ENCODE peak calls at places on chromosomes 12 and 14, in ten cellular contexts. One of them, this sample, is unnamed.

GRCh38 chr12:132761032-132761910 is at the start of gene ANKLE2:
- DNase-seq in kidney glomerular epithelial cell: no peak
- DNase-seq in activated CD8-positive, alpha-beta memory T cell treated with anti-CD3 and anti-CD28 coated beads for 4 hours: peak
- DNase-seq in right atrium auricular region: no peak
- DNase-seq in NCI-H1105: no peak
- DNase-seq in activated CD4-positive, alpha-beta T cell treated with anti-CD3 and anti-CD28 coated beads for 4 hours: peak
- DNase-seq in mesenteric fat pad: no peak
- DNase-seq in central memory CD4-positive, alpha-beta T cell: peak
- DNase-seq in cardiac fibroblast: peak
- DNase-seq in Panc1: no peak
- DNase-seq in this sample: no peak

GRCh38 chr12:90188857-90189256 is 480.2 kb upstream of the ATP2B1 start:
- DNase-seq in kidney glomerular epithelial cell: no peak
- DNase-seq in activated CD8-positive, alpha-beta memory T cell treated with anti-CD3 and anti-CD28 coated beads for 4 hours: no peak
- DNase-seq in right atrium auricular region: no peak
- DNase-seq in NCI-H1105: no peak
- DNase-seq in activated CD4-positive, alpha-beta T cell treated with anti-CD3 and anti-CD28 coated beads for 4 hours: no peak
- DNase-seq in mesenteric fat pad: no peak
- DNase-seq in central memory CD4-positive, alpha-beta T cell: no peak
- DNase-seq in cardiac fibroblast: no peak
- DNase-seq in Panc1: no peak
- DNase-seq in this sample: no peak

GRCh38 chr12:43847427-43847826 is 11.5 kb downstream of the TMEM117 start:
- DNase-seq in kidney glomerular epithelial cell: peak
- DNase-seq in activated CD8-positive, alpha-beta memory T cell treated with anti-CD3 and anti-CD28 coated beads for 4 hours: no peak
- DNase-seq in right atrium auricular region: no peak
- DNase-seq in NCI-H1105: no peak
- DNase-seq in activated CD4-positive, alpha-beta T cell treated with anti-CD3 and anti-CD28 coated beads for 4 hours: no peak
- DNase-seq in mesenteric fat pad: no peak
- DNase-seq in central memory CD4-positive, alpha-beta T cell: no peak
- DNase-seq in cardiac fibroblast: peak
- DNase-seq in Panc1: no peak
- DNase-seq in this sample: no peak

GRCh38 chr12:95721320-95721719 is 69.2 kb downstream of the NTN4 start:
- DNase-seq in kidney glomerular epithelial cell: no peak
- DNase-seq in activated CD8-positive, alpha-beta memory T cell treated with anti-CD3 and anti-CD28 coated beads for 4 hours: no peak
- DNase-seq in right atrium auricular region: no peak
- DNase-seq in NCI-H1105: no peak
- DNase-seq in activated CD4-positive, alpha-beta T cell treated with anti-CD3 and anti-CD28 coated beads for 4 hours: no peak
- DNase-seq in mesenteric fat pad: no peak
- DNase-seq in central memory CD4-positive, alpha-beta T cell: no peak
- DNase-seq in cardiac fibroblast: no peak
- DNase-seq in Panc1: no peak
- DNase-seq in this sample: no peak

GRCh38 chr14:37482428-37482827 is 112.6 kb downstream of the FOXA1 start:
- DNase-seq in kidney glomerular epithelial cell: no peak
- DNase-seq in activated CD8-positive, alpha-beta memory T cell treated with anti-CD3 and anti-CD28 coated beads for 4 hours: no peak
- DNase-seq in right atrium auricular region: no peak
- DNase-seq in NCI-H1105: no peak
- DNase-seq in activated CD4-positive, alpha-beta T cell treated with anti-CD3 and anti-CD28 coated beads for 4 hours: no peak
- DNase-seq in mesenteric fat pad: no peak
- DNase-seq in central memory CD4-positive, alpha-beta T cell: no peak
- DNase-seq in cardiac fibroblast: no peak
- DNase-seq in Panc1: no peak
- DNase-seq in this sample: no peak

GRCh38 chr12:62995097-62995496 is 60.1 kb upstream of the PPM1H start:
- DNase-seq in kidney glomerular epithelial cell: no peak
- DNase-seq in activated CD8-positive, alpha-beta memory T cell treated with anti-CD3 and anti-CD28 coated beads for 4 hours: no peak
- DNase-seq in right atrium auricular region: no peak
- DNase-seq in NCI-H1105: no peak
- DNase-seq in activated CD4-positive, alpha-beta T cell treated with anti-CD3 and anti-CD28 coated beads for 4 hours: no peak
- DNase-seq in mesenteric fat pad: no peak
- DNase-seq in central memory CD4-positive, alpha-beta T cell: no peak
- DNase-seq in cardiac fibroblast: no peak
- DNase-seq in Panc1: no peak
- DNase-seq in this sample: no peak

GRCh38 chr14:73759183-73759713 is 45.1 kb upstream of the PNMA1 start:
- DNase-seq in kidney glomerular epithelial cell: no peak
- DNase-seq in activated CD8-positive, alpha-beta memory T cell treated with anti-CD3 and anti-CD28 coated beads for 4 hours: no peak
- DNase-seq in right atrium auricular region: peak
- DNase-seq in NCI-H1105: peak
- DNase-seq in activated CD4-positive, alpha-beta T cell treated with anti-CD3 and anti-CD28 coated beads for 4 hours: peak
- DNase-seq in mesenteric fat pad: no peak
- DNase-seq in central memory CD4-positive, alpha-beta T cell: peak
- DNase-seq in cardiac fibroblast: peak
- DNase-seq in Panc1: no peak
- DNase-seq in this sample: no peak

GRCh38 chr14:92340938-92341337 is 18.0 kb downstream of the SLC24A4 start:
- DNase-seq in kidney glomerular epithelial cell: no peak
- DNase-seq in activated CD8-positive, alpha-beta memory T cell treated with anti-CD3 and anti-CD28 coated beads for 4 hours: no peak
- DNase-seq in right atrium auricular region: no peak
- DNase-seq in NCI-H1105: no peak
- DNase-seq in activated CD4-positive, alpha-beta T cell treated with anti-CD3 and anti-CD28 coated beads for 4 hours: no peak
- DNase-seq in mesenteric fat pad: no peak
- DNase-seq in central memory CD4-positive, alpha-beta T cell: no peak
- DNase-seq in cardiac fibroblast: no peak
- DNase-seq in Panc1: no peak
- DNase-seq in this sample: no peak

GRCh38 chr12:65720136-65720535 is 104.1 kb upstream of the HMGA2 start:
- DNase-seq in kidney glomerular epithelial cell: peak
- DNase-seq in activated CD8-positive, alpha-beta memory T cell treated with anti-CD3 and anti-CD28 coated beads for 4 hours: no peak
- DNase-seq in right atrium auricular region: no peak
- DNase-seq in NCI-H1105: no peak
- DNase-seq in activated CD4-positive, alpha-beta T cell treated with anti-CD3 and anti-CD28 coated beads for 4 hours: no peak
- DNase-seq in mesenteric fat pad: no peak
- DNase-seq in central memory CD4-positive, alpha-beta T cell: no peak
- DNase-seq in cardiac fibroblast: peak
- DNase-seq in Panc1: no peak
- DNase-seq in this sample: no peak

GRCh38 chr14:74510955-74511354 is 17.4 kb downstream of the ISCA2 start:
- DNase-seq in kidney glomerular epithelial cell: no peak
- DNase-seq in activated CD8-positive, alpha-beta memory T cell treated with anti-CD3 and anti-CD28 coated beads for 4 hours: no peak
- DNase-seq in right atrium auricular region: no peak
- DNase-seq in NCI-H1105: no peak
- DNase-seq in activated CD4-positive, alpha-beta T cell treated with anti-CD3 and anti-CD28 coated beads for 4 hours: no peak
- DNase-seq in mesenteric fat pad: peak
- DNase-seq in central memory CD4-positive, alpha-beta T cell: no peak
- DNase-seq in cardiac fibroblast: peak
- DNase-seq in Panc1: no peak
- DNase-seq in this sample: no peak

GRCh38 chr12:89873745-89874144 is 165.1 kb upstream of the ATP2B1 start:
- DNase-seq in kidney glomerular epithelial cell: no peak
- DNase-seq in activated CD8-positive, alpha-beta memory T cell treated with anti-CD3 and anti-CD28 coated beads for 4 hours: no peak
- DNase-seq in right atrium auricular region: no peak
- DNase-seq in NCI-H1105: no peak
- DNase-seq in activated CD4-positive, alpha-beta T cell treated with anti-CD3 and anti-CD28 coated beads for 4 hours: no peak
- DNase-seq in mesenteric fat pad: no peak
- DNase-seq in central memory CD4-positive, alpha-beta T cell: no peak
- DNase-seq in cardiac fibroblast: peak
- DNase-seq in Panc1: no peak
- DNase-seq in this sample: no peak

GRCh38 chr14:104968153-104968527 is 10.0 kb downstream of the AHNAK2 start:
- DNase-seq in kidney glomerular epithelial cell: peak
- DNase-seq in activated CD8-positive, alpha-beta memory T cell treated with anti-CD3 and anti-CD28 coated beads for 4 hours: no peak
- DNase-seq in right atrium auricular region: peak
- DNase-seq in NCI-H1105: no peak
- DNase-seq in activated CD4-positive, alpha-beta T cell treated with anti-CD3 and anti-CD28 coated beads for 4 hours: no peak
- DNase-seq in mesenteric fat pad: no peak
- DNase-seq in central memory CD4-positive, alpha-beta T cell: no peak
- DNase-seq in cardiac fibroblast: peak
- DNase-seq in Panc1: no peak
- DNase-seq in this sample: no peak

GRCh38 chr12:122946690-122947271 is 19.5 kb downstream of the ABCB9 start:
- DNase-seq in kidney glomerular epithelial cell: peak
- DNase-seq in activated CD8-positive, alpha-beta memory T cell treated with anti-CD3 and anti-CD28 coated beads for 4 hours: peak
- DNase-seq in right atrium auricular region: peak
- DNase-seq in NCI-H1105: no peak
- DNase-seq in activated CD4-positive, alpha-beta T cell treated with anti-CD3 and anti-CD28 coated beads for 4 hours: peak
- DNase-seq in mesenteric fat pad: peak
- DNase-seq in central memory CD4-positive, alpha-beta T cell: peak
- DNase-seq in cardiac fibroblast: peak
- DNase-seq in Panc1: peak
- DNase-seq in this sample: peak

GRCh38 chr14:75489480-75489837 is 32.8 kb upstream of the BATF start:
- DNase-seq in kidney glomerular epithelial cell: no peak
- DNase-seq in activated CD8-positive, alpha-beta memory T cell treated with anti-CD3 and anti-CD28 coated beads for 4 hours: no peak
- DNase-seq in right atrium auricular region: peak
- DNase-seq in NCI-H1105: peak
- DNase-seq in activated CD4-positive, alpha-beta T cell treated with anti-CD3 and anti-CD28 coated beads for 4 hours: no peak
- DNase-seq in mesenteric fat pad: no peak
- DNase-seq in central memory CD4-positive, alpha-beta T cell: no peak
- DNase-seq in cardiac fibroblast: no peak
- DNase-seq in Panc1: no peak
- DNase-seq in this sample: no peak

This sample was measured in smooth muscle cell of the brain vasculature.